ENCODE peak calls at places on chromosomes 4 and X, in six cellular contexts. One of them, this sample, is unnamed.

GRCh38 chr4:157196050-157196449 is 24.5 kb upstream of the GRIA2 start:
- DNase-seq in activated CD4-positive, alpha-beta T cell treated with anti-CD3 and anti-CD28 coated beads, Interleukin-2, amount 50 U/mL, for 1 hour: no peak
- DNase-seq in activated T-helper 1 cell treated with anti-CD3 and anti-CD28 coated beads, Interleukin-2, amount 50 U/mL, for 16 hours: no peak
- DNase-seq in hypothalamus: no peak
- DNase-seq in glutamatergic neuron: no peak
- DNase-seq in ecto neural progenitor cell: no peak
- DNase-seq in this sample: no peak

GRCh38 chrX:136584545-136584944 is 52.5 kb downstream of the VGLL1 start:
- DNase-seq in activated CD4-positive, alpha-beta T cell treated with anti-CD3 and anti-CD28 coated beads, Interleukin-2, amount 50 U/mL, for 1 hour: no peak
- DNase-seq in activated T-helper 1 cell treated with anti-CD3 and anti-CD28 coated beads, Interleukin-2, amount 50 U/mL, for 16 hours: no peak
- DNase-seq in hypothalamus: no peak
- DNase-seq in glutamatergic neuron: no peak
- DNase-seq in ecto neural progenitor cell: no peak
- DNase-seq in this sample: no peak

GRCh38 chrX:44637282-44637681 is 94.6 kb upstream of the FUNDC1 start:
- DNase-seq in activated CD4-positive, alpha-beta T cell treated with anti-CD3 and anti-CD28 coated beads, Interleukin-2, amount 50 U/mL, for 1 hour: no peak
- DNase-seq in activated T-helper 1 cell treated with anti-CD3 and anti-CD28 coated beads, Interleukin-2, amount 50 U/mL, for 16 hours: no peak
- DNase-seq in hypothalamus: no peak
- DNase-seq in glutamatergic neuron: no peak
- DNase-seq in ecto neural progenitor cell: no peak
- DNase-seq in this sample: no peak

GRCh38 chr4:3041192-3042142 is 32.9 kb downstream of the HTT-AS start:
- DNase-seq in activated CD4-positive, alpha-beta T cell treated with anti-CD3 and anti-CD28 coated beads, Interleukin-2, amount 50 U/mL, for 1 hour: peak
- DNase-seq in activated T-helper 1 cell treated with anti-CD3 and anti-CD28 coated beads, Interleukin-2, amount 50 U/mL, for 16 hours: peak
- DNase-seq in hypothalamus: peak
- DNase-seq in glutamatergic neuron: peak
- DNase-seq in ecto neural progenitor cell: no peak
- DNase-seq in this sample: no peak

GRCh38 chr4:102137217-102137616 is 208.1 kb downstream of the SLC39A8 start:
- DNase-seq in activated CD4-positive, alpha-beta T cell treated with anti-CD3 and anti-CD28 coated beads, Interleukin-2, amount 50 U/mL, for 1 hour: no peak
- DNase-seq in activated T-helper 1 cell treated with anti-CD3 and anti-CD28 coated beads, Interleukin-2, amount 50 U/mL, for 16 hours: no peak
- DNase-seq in hypothalamus: no peak
- DNase-seq in glutamatergic neuron: no peak
- DNase-seq in ecto neural progenitor cell: no peak
- DNase-seq in this sample: no peak

GRCh38 chr4:12926189-12927066 is 557.7 kb downstream of the RAB28 start:
- DNase-seq in activated CD4-positive, alpha-beta T cell treated with anti-CD3 and anti-CD28 coated beads, Interleukin-2, amount 50 U/mL, for 1 hour: no peak
- DNase-seq in activated T-helper 1 cell treated with anti-CD3 and anti-CD28 coated beads, Interleukin-2, amount 50 U/mL, for 16 hours: no peak
- DNase-seq in hypothalamus: no peak
- DNase-seq in glutamatergic neuron: no peak
- DNase-seq in ecto neural progenitor cell: no peak
- DNase-seq in this sample: no peak

GRCh38 chr4:109032676-109033075 is 269.8 kb downstream of the COL25A1 start:
- DNase-seq in activated CD4-positive, alpha-beta T cell treated with anti-CD3 and anti-CD28 coated beads, Interleukin-2, amount 50 U/mL, for 1 hour: no peak
- DNase-seq in activated T-helper 1 cell treated with anti-CD3 and anti-CD28 coated beads, Interleukin-2, amount 50 U/mL, for 16 hours: no peak
- DNase-seq in hypothalamus: no peak
- DNase-seq in glutamatergic neuron: no peak
- DNase-seq in ecto neural progenitor cell: no peak
- DNase-seq in this sample: no peak

GRCh38 chrX:21438792-21439191 is 64.6 kb downstream of the CNKSR2 start:
- DNase-seq in activated CD4-positive, alpha-beta T cell treated with anti-CD3 and anti-CD28 coated beads, Interleukin-2, amount 50 U/mL, for 1 hour: no peak
- DNase-seq in activated T-helper 1 cell treated with anti-CD3 and anti-CD28 coated beads, Interleukin-2, amount 50 U/mL, for 16 hours: no peak
- DNase-seq in hypothalamus: no peak
- DNase-seq in glutamatergic neuron: no peak
- DNase-seq in ecto neural progenitor cell: no peak
- DNase-seq in this sample: no peak

GRCh38 chr4:4226606-4227438 is at the start of gene OTOP1:
- DNase-seq in activated CD4-positive, alpha-beta T cell treated with anti-CD3 and anti-CD28 coated beads, Interleukin-2, amount 50 U/mL, for 1 hour: no peak
- DNase-seq in activated T-helper 1 cell treated with anti-CD3 and anti-CD28 coated beads, Interleukin-2, amount 50 U/mL, for 16 hours: no peak
- DNase-seq in hypothalamus: no peak
- DNase-seq in glutamatergic neuron: peak
- DNase-seq in ecto neural progenitor cell: no peak
- DNase-seq in this sample: no peak

GRCh38 chr4:3766791-3767561 is 791 bp downstream of the ADRA2C start:
- DNase-seq in activated CD4-positive, alpha-beta T cell treated with anti-CD3 and anti-CD28 coated beads, Interleukin-2, amount 50 U/mL, for 1 hour: no peak
- DNase-seq in activated T-helper 1 cell treated with anti-CD3 and anti-CD28 coated beads, Interleukin-2, amount 50 U/mL, for 16 hours: no peak
- DNase-seq in hypothalamus: no peak
- DNase-seq in glutamatergic neuron: peak
- DNase-seq in ecto neural progenitor cell: peak
- DNase-seq in this sample: no peak

GRCh38 chr4:147418206-147418605 is 62.7 kb upstream of the EDNRA start:
- DNase-seq in activated CD4-positive, alpha-beta T cell treated with anti-CD3 and anti-CD28 coated beads, Interleukin-2, amount 50 U/mL, for 1 hour: no peak
- DNase-seq in activated T-helper 1 cell treated with anti-CD3 and anti-CD28 coated beads, Interleukin-2, amount 50 U/mL, for 16 hours: no peak
- DNase-seq in hypothalamus: no peak
- DNase-seq in glutamatergic neuron: no peak
- DNase-seq in ecto neural progenitor cell: no peak
- DNase-seq in this sample: no peak

GRCh38 chrX:111090458-111090857 is 5.5 kb upstream of the PAK3 start:
- DNase-seq in activated CD4-positive, alpha-beta T cell treated with anti-CD3 and anti-CD28 coated beads, Interleukin-2, amount 50 U/mL, for 1 hour: no peak
- DNase-seq in activated T-helper 1 cell treated with anti-CD3 and anti-CD28 coated beads, Interleukin-2, amount 50 U/mL, for 16 hours: no peak
- DNase-seq in hypothalamus: no peak
- DNase-seq in glutamatergic neuron: no peak
- DNase-seq in ecto neural progenitor cell: no peak
- DNase-seq in this sample: no peak

GRCh38 chr4:167419468-167420133 is 185.3 kb upstream of the SPOCK3 start:
- DNase-seq in activated CD4-positive, alpha-beta T cell treated with anti-CD3 and anti-CD28 coated beads, Interleukin-2, amount 50 U/mL, for 1 hour: no peak
- DNase-seq in activated T-helper 1 cell treated with anti-CD3 and anti-CD28 coated beads, Interleukin-2, amount 50 U/mL, for 16 hours: no peak
- DNase-seq in hypothalamus: no peak
- DNase-seq in glutamatergic neuron: no peak
- DNase-seq in ecto neural progenitor cell: no peak
- DNase-seq in this sample: no peak

GRCh38 chr4:141518222-141518621 is 118.2 kb upstream of the IL15 start:
- DNase-seq in activated CD4-positive, alpha-beta T cell treated with anti-CD3 and anti-CD28 coated beads, Interleukin-2, amount 50 U/mL, for 1 hour: no peak
- DNase-seq in activated T-helper 1 cell treated with anti-CD3 and anti-CD28 coated beads, Interleukin-2, amount 50 U/mL, for 16 hours: no peak
- DNase-seq in hypothalamus: no peak
- DNase-seq in glutamatergic neuron: no peak
- DNase-seq in ecto neural progenitor cell: no peak
- DNase-seq in this sample: no peak

This sample was measured in anterior cingulate cortex.